ENCODE peak calls at places on chromosomes 16 and 17, in nine cellular contexts. One of them, this sample, is unnamed.

GRCh38 chr16:23064642-23065041 is 84.6 kb downstream of the USP31 start:
- DNase-seq in fibroblast of mammary gland: peak
- DNase-seq in AG10803: peak
- DNase-seq in stimulated activated CD8-positive, alpha-beta memory T cell treated with anti-CD3 and anti-CD28 coated beads, Interleukin-2, amount 100 ng/mL, for 1 hour: no peak
- DNase-seq in chondrocyte: no peak
- DNase-seq in HuH-7: no peak
- DNase-seq in astrocyte of the spinal cord: no peak
- DNase-seq in EH: peak
- DNase-seq in Daoy: peak
- DNase-seq in this sample: no peak

GRCh38 chr17:66834919-66835454 is at the start of gene CACNG5:
- DNase-seq in fibroblast of mammary gland: no peak
- DNase-seq in AG10803: no peak
- DNase-seq in stimulated activated CD8-positive, alpha-beta memory T cell treated with anti-CD3 and anti-CD28 coated beads, Interleukin-2, amount 100 ng/mL, for 1 hour: no peak
- DNase-seq in chondrocyte: no peak
- DNase-seq in HuH-7: peak
- DNase-seq in astrocyte of the spinal cord: no peak
- DNase-seq in EH: no peak
- DNase-seq in Daoy: peak
- DNase-seq in this sample: no peak

GRCh38 chr17:81867123-81867951 is 3.8 kb downstream of the ARHGDIA start:
- DNase-seq in fibroblast of mammary gland: peak
- DNase-seq in AG10803: peak
- DNase-seq in stimulated activated CD8-positive, alpha-beta memory T cell treated with anti-CD3 and anti-CD28 coated beads, Interleukin-2, amount 100 ng/mL, for 1 hour: no peak
- DNase-seq in chondrocyte: no peak
- DNase-seq in HuH-7: no peak
- DNase-seq in astrocyte of the spinal cord: no peak
- DNase-seq in EH: peak
- DNase-seq in Daoy: peak
- DNase-seq in this sample: peak

GRCh38 chr17:65544658-65545057 is 16.8 kb downstream of the AXIN2 start:
- DNase-seq in fibroblast of mammary gland: no peak
- DNase-seq in AG10803: no peak
- DNase-seq in stimulated activated CD8-positive, alpha-beta memory T cell treated with anti-CD3 and anti-CD28 coated beads, Interleukin-2, amount 100 ng/mL, for 1 hour: no peak
- DNase-seq in chondrocyte: no peak
- DNase-seq in HuH-7: no peak
- DNase-seq in astrocyte of the spinal cord: no peak
- DNase-seq in EH: no peak
- DNase-seq in Daoy: no peak
- DNase-seq in this sample: no peak

GRCh38 chr16:81509404-81509803 is 64.8 kb downstream of the CMIP start:
- DNase-seq in fibroblast of mammary gland: no peak
- DNase-seq in AG10803: no peak
- DNase-seq in stimulated activated CD8-positive, alpha-beta memory T cell treated with anti-CD3 and anti-CD28 coated beads, Interleukin-2, amount 100 ng/mL, for 1 hour: no peak
- DNase-seq in chondrocyte: peak
- DNase-seq in HuH-7: no peak
- DNase-seq in astrocyte of the spinal cord: no peak
- DNase-seq in EH: no peak
- DNase-seq in Daoy: no peak
- DNase-seq in this sample: no peak

GRCh38 chr16:84520778-84521770 is 16.6 kb upstream of the MEAK7 start:
- DNase-seq in fibroblast of mammary gland: peak
- DNase-seq in AG10803: no peak
- DNase-seq in stimulated activated CD8-positive, alpha-beta memory T cell treated with anti-CD3 and anti-CD28 coated beads, Interleukin-2, amount 100 ng/mL, for 1 hour: no peak
- DNase-seq in chondrocyte: no peak
- DNase-seq in HuH-7: no peak
- DNase-seq in astrocyte of the spinal cord: no peak
- DNase-seq in EH: no peak
- DNase-seq in Daoy: no peak
- DNase-seq in this sample: peak

GRCh38 chr17:14859521-14859920 is 405.6 kb downstream of the PMP22 start:
- DNase-seq in fibroblast of mammary gland: peak
- DNase-seq in AG10803: peak
- DNase-seq in stimulated activated CD8-positive, alpha-beta memory T cell treated with anti-CD3 and anti-CD28 coated beads, Interleukin-2, amount 100 ng/mL, for 1 hour: no peak
- DNase-seq in chondrocyte: no peak
- DNase-seq in HuH-7: no peak
- DNase-seq in astrocyte of the spinal cord: no peak
- DNase-seq in EH: peak
- DNase-seq in Daoy: no peak
- DNase-seq in this sample: no peak

GRCh38 chr17:48541574-48542113 is 3.3 kb downstream of the HOXB2 start:
- DNase-seq in fibroblast of mammary gland: peak
- DNase-seq in AG10803: peak
- DNase-seq in stimulated activated CD8-positive, alpha-beta memory T cell treated with anti-CD3 and anti-CD28 coated beads, Interleukin-2, amount 100 ng/mL, for 1 hour: no peak
- DNase-seq in chondrocyte: no peak
- DNase-seq in HuH-7: no peak
- DNase-seq in astrocyte of the spinal cord: peak
- DNase-seq in EH: peak
- DNase-seq in Daoy: peak
- DNase-seq in this sample: peak

GRCh38 chr17:75750661-75751423 is 14.2 kb downstream of the GALK1 start:
- DNase-seq in fibroblast of mammary gland: no peak
- DNase-seq in AG10803: no peak
- DNase-seq in stimulated activated CD8-positive, alpha-beta memory T cell treated with anti-CD3 and anti-CD28 coated beads, Interleukin-2, amount 100 ng/mL, for 1 hour: no peak
- DNase-seq in chondrocyte: no peak
- DNase-seq in HuH-7: no peak
- DNase-seq in astrocyte of the spinal cord: no peak
- DNase-seq in EH: no peak
- DNase-seq in Daoy: no peak
- DNase-seq in this sample: no peak

GRCh38 chr16:56589141-56590039 is at the start of gene MT3:
- DNase-seq in fibroblast of mammary gland: no peak
- DNase-seq in AG10803: no peak
- DNase-seq in stimulated activated CD8-positive, alpha-beta memory T cell treated with anti-CD3 and anti-CD28 coated beads, Interleukin-2, amount 100 ng/mL, for 1 hour: no peak
- DNase-seq in chondrocyte: no peak
- DNase-seq in HuH-7: no peak
- DNase-seq in astrocyte of the spinal cord: no peak
- DNase-seq in EH: no peak
- DNase-seq in Daoy: peak
- DNase-seq in this sample: peak

GRCh38 chr17:48542114-48542955 is 2.6 kb downstream of the HOXB2 start:
- DNase-seq in fibroblast of mammary gland: peak
- DNase-seq in AG10803: no peak
- DNase-seq in stimulated activated CD8-positive, alpha-beta memory T cell treated with anti-CD3 and anti-CD28 coated beads, Interleukin-2, amount 100 ng/mL, for 1 hour: no peak
- DNase-seq in chondrocyte: no peak
- DNase-seq in HuH-7: no peak
- DNase-seq in astrocyte of the spinal cord: no peak
- DNase-seq in EH: peak
- DNase-seq in Daoy: peak
- DNase-seq in this sample: no peak

GRCh38 chr17:78132086-78132676 is 1.6 kb downstream of the TMC8 start:
- DNase-seq in fibroblast of mammary gland: no peak
- DNase-seq in AG10803: no peak
- DNase-seq in stimulated activated CD8-positive, alpha-beta memory T cell treated with anti-CD3 and anti-CD28 coated beads, Interleukin-2, amount 100 ng/mL, for 1 hour: peak
- DNase-seq in chondrocyte: peak
- DNase-seq in HuH-7: no peak
- DNase-seq in astrocyte of the spinal cord: no peak
- DNase-seq in EH: no peak
- DNase-seq in Daoy: no peak
- DNase-seq in this sample: peak

GRCh38 chr16:74480150-74481029 is 59.1 kb upstream of the CLEC18B start:
- DNase-seq in fibroblast of mammary gland: peak
- DNase-seq in AG10803: peak
- DNase-seq in stimulated activated CD8-positive, alpha-beta memory T cell treated with anti-CD3 and anti-CD28 coated beads, Interleukin-2, amount 100 ng/mL, for 1 hour: no peak
- DNase-seq in chondrocyte: no peak
- DNase-seq in HuH-7: peak
- DNase-seq in astrocyte of the spinal cord: peak
- DNase-seq in EH: peak
- DNase-seq in Daoy: peak
- DNase-seq in this sample: no peak

GRCh38 chr17:82863646-82863940 is 23.8 kb upstream of the ZNF750 start:
- DNase-seq in fibroblast of mammary gland: no peak
- DNase-seq in AG10803: no peak
- DNase-seq in stimulated activated CD8-positive, alpha-beta memory T cell treated with anti-CD3 and anti-CD28 coated beads, Interleukin-2, amount 100 ng/mL, for 1 hour: no peak
- DNase-seq in chondrocyte: no peak
- DNase-seq in HuH-7: no peak
- DNase-seq in astrocyte of the spinal cord: no peak
- DNase-seq in EH: no peak
- DNase-seq in Daoy: no peak
- DNase-seq in this sample: no peak

GRCh38 chr17:50151041-50151936 is 812 bp upstream of the PPP1R9B start:
- DNase-seq in fibroblast of mammary gland: peak
- DNase-seq in AG10803: peak
- DNase-seq in stimulated activated CD8-positive, alpha-beta memory T cell treated with anti-CD3 and anti-CD28 coated beads, Interleukin-2, amount 100 ng/mL, for 1 hour: peak
- DNase-seq in chondrocyte: peak
- DNase-seq in HuH-7: peak
- DNase-seq in astrocyte of the spinal cord: peak
- DNase-seq in EH: peak
- DNase-seq in Daoy: peak
- DNase-seq in this sample: peak

GRCh38 chr17:32759476-32759875 is 117.4 kb downstream of the MYO1D start:
- DNase-seq in fibroblast of mammary gland: no peak
- DNase-seq in AG10803: no peak
- DNase-seq in stimulated activated CD8-positive, alpha-beta memory T cell treated with anti-CD3 and anti-CD28 coated beads, Interleukin-2, amount 100 ng/mL, for 1 hour: no peak
- DNase-seq in chondrocyte: no peak
- DNase-seq in HuH-7: no peak
- DNase-seq in astrocyte of the spinal cord: no peak
- DNase-seq in EH: no peak
- DNase-seq in Daoy: no peak
- DNase-seq in this sample: no peak

GRCh38 chr17:2222301-2222700 is 81.3 kb downstream of the SMG6 start:
- DNase-seq in fibroblast of mammary gland: no peak
- DNase-seq in AG10803: no peak
- DNase-seq in stimulated activated CD8-positive, alpha-beta memory T cell treated with anti-CD3 and anti-CD28 coated beads, Interleukin-2, amount 100 ng/mL, for 1 hour: no peak
- DNase-seq in chondrocyte: no peak
- DNase-seq in HuH-7: no peak
- DNase-seq in astrocyte of the spinal cord: no peak
- DNase-seq in EH: no peak
- DNase-seq in Daoy: no peak
- DNase-seq in this sample: no peak

GRCh38 chr17:9090641-9091096 is 69.4 kb downstream of the NTN1 start:
- DNase-seq in fibroblast of mammary gland: no peak
- DNase-seq in AG10803: no peak
- DNase-seq in stimulated activated CD8-positive, alpha-beta memory T cell treated with anti-CD3 and anti-CD28 coated beads, Interleukin-2, amount 100 ng/mL, for 1 hour: no peak
- DNase-seq in chondrocyte: no peak
- DNase-seq in HuH-7: no peak
- DNase-seq in astrocyte of the spinal cord: no peak
- DNase-seq in EH: no peak
- DNase-seq in Daoy: no peak
- DNase-seq in this sample: no peak

GRCh38 chr16:81237282-81237681 is 1.2 kb upstream of the BCO1 start:
- DNase-seq in fibroblast of mammary gland: peak
- DNase-seq in AG10803: peak
- DNase-seq in stimulated activated CD8-positive, alpha-beta memory T cell treated with anti-CD3 and anti-CD28 coated beads, Interleukin-2, amount 100 ng/mL, for 1 hour: no peak
- DNase-seq in chondrocyte: no peak
- DNase-seq in HuH-7: no peak
- DNase-seq in astrocyte of the spinal cord: peak
- DNase-seq in EH: peak
- DNase-seq in Daoy: peak
- DNase-seq in this sample: no peak

GRCh38 chr16:28110074-28110473 is 46.6 kb upstream of the GSG1L start:
- DNase-seq in fibroblast of mammary gland: no peak
- DNase-seq in AG10803: no peak
- DNase-seq in stimulated activated CD8-positive, alpha-beta memory T cell treated with anti-CD3 and anti-CD28 coated beads, Interleukin-2, amount 100 ng/mL, for 1 hour: no peak
- DNase-seq in chondrocyte: no peak
- DNase-seq in HuH-7: no peak
- DNase-seq in astrocyte of the spinal cord: no peak
- DNase-seq in EH: no peak
- DNase-seq in Daoy: no peak
- DNase-seq in this sample: no peak

GRCh38 chr16:73010150-73010676 is 37.7 kb downstream of the ZFHX3 start:
- DNase-seq in fibroblast of mammary gland: no peak
- DNase-seq in AG10803: no peak
- DNase-seq in stimulated activated CD8-positive, alpha-beta memory T cell treated with anti-CD3 and anti-CD28 coated beads, Interleukin-2, amount 100 ng/mL, for 1 hour: no peak
- DNase-seq in chondrocyte: peak
- DNase-seq in HuH-7: no peak
- DNase-seq in astrocyte of the spinal cord: no peak
- DNase-seq in EH: no peak
- DNase-seq in Daoy: no peak
- DNase-seq in this sample: peak

GRCh38 chr16:28607116-28607623 is 2.7 kb downstream of the SULT1A1 start:
- DNase-seq in fibroblast of mammary gland: no peak
- DNase-seq in AG10803: no peak
- DNase-seq in stimulated activated CD8-positive, alpha-beta memory T cell treated with anti-CD3 and anti-CD28 coated beads, Interleukin-2, amount 100 ng/mL, for 1 hour: no peak
- DNase-seq in chondrocyte: peak
- DNase-seq in HuH-7: no peak
- DNase-seq in astrocyte of the spinal cord: no peak
- DNase-seq in EH: no peak
- DNase-seq in Daoy: no peak
- DNase-seq in this sample: no peak

GRCh38 chr17:36877774-36878173 is 59.5 kb upstream of the LHX1 start:
- DNase-seq in fibroblast of mammary gland: peak
- DNase-seq in AG10803: no peak
- DNase-seq in stimulated activated CD8-positive, alpha-beta memory T cell treated with anti-CD3 and anti-CD28 coated beads, Interleukin-2, amount 100 ng/mL, for 1 hour: no peak
- DNase-seq in chondrocyte: no peak
- DNase-seq in HuH-7: no peak
- DNase-seq in astrocyte of the spinal cord: no peak
- DNase-seq in EH: no peak
- DNase-seq in Daoy: peak
- DNase-seq in this sample: no peak

GRCh38 chr16:24673155-24673554 is 56.3 kb upstream of the TNRC6A start:
- DNase-seq in fibroblast of mammary gland: no peak
- DNase-seq in AG10803: no peak
- DNase-seq in stimulated activated CD8-positive, alpha-beta memory T cell treated with anti-CD3 and anti-CD28 coated beads, Interleukin-2, amount 100 ng/mL, for 1 hour: no peak
- DNase-seq in chondrocyte: no peak
- DNase-seq in HuH-7: no peak
- DNase-seq in astrocyte of the spinal cord: no peak
- DNase-seq in EH: no peak
- DNase-seq in Daoy: no peak
- DNase-seq in this sample: no peak

GRCh38 chr17:17018612-17019429 is 23.4 kb upstream of the MPRIP start:
- DNase-seq in fibroblast of mammary gland: no peak
- DNase-seq in AG10803: no peak
- DNase-seq in stimulated activated CD8-positive, alpha-beta memory T cell treated with anti-CD3 and anti-CD28 coated beads, Interleukin-2, amount 100 ng/mL, for 1 hour: no peak
- DNase-seq in chondrocyte: no peak
- DNase-seq in HuH-7: no peak
- DNase-seq in astrocyte of the spinal cord: no peak
- DNase-seq in EH: no peak
- DNase-seq in Daoy: no peak
- DNase-seq in this sample: no peak

GRCh38 chr17:77237232-77238008 is 96.7 kb downstream of the SEC14L1 start:
- DNase-seq in fibroblast of mammary gland: no peak
- DNase-seq in AG10803: peak
- DNase-seq in stimulated activated CD8-positive, alpha-beta memory T cell treated with anti-CD3 and anti-CD28 coated beads, Interleukin-2, amount 100 ng/mL, for 1 hour: no peak
- DNase-seq in chondrocyte: no peak
- DNase-seq in HuH-7: no peak
- DNase-seq in astrocyte of the spinal cord: no peak
- DNase-seq in EH: no peak
- DNase-seq in Daoy: no peak
- DNase-seq in this sample: no peak

GRCh38 chr17:43734376-43734775 is 24.2 kb downstream of the SOST start:
- DNase-seq in fibroblast of mammary gland: peak
- DNase-seq in AG10803: peak
- DNase-seq in stimulated activated CD8-positive, alpha-beta memory T cell treated with anti-CD3 and anti-CD28 coated beads, Interleukin-2, amount 100 ng/mL, for 1 hour: no peak
- DNase-seq in chondrocyte: no peak
- DNase-seq in HuH-7: no peak
- DNase-seq in astrocyte of the spinal cord: peak
- DNase-seq in EH: peak
- DNase-seq in Daoy: peak
- DNase-seq in this sample: no peak

GRCh38 chr16:3363793-3364192 is 8.1 kb downstream of the OR2C1 start:
- DNase-seq in fibroblast of mammary gland: no peak
- DNase-seq in AG10803: no peak
- DNase-seq in stimulated activated CD8-positive, alpha-beta memory T cell treated with anti-CD3 and anti-CD28 coated beads, Interleukin-2, amount 100 ng/mL, for 1 hour: no peak
- DNase-seq in chondrocyte: no peak
- DNase-seq in HuH-7: no peak
- DNase-seq in astrocyte of the spinal cord: no peak
- DNase-seq in EH: no peak
- DNase-seq in Daoy: peak
- DNase-seq in this sample: no peak

GRCh38 chr17:74008196-74008595 is 195.3 kb upstream of the RPL38 start:
- DNase-seq in fibroblast of mammary gland: peak
- DNase-seq in AG10803: no peak
- DNase-seq in stimulated activated CD8-positive, alpha-beta memory T cell treated with anti-CD3 and anti-CD28 coated beads, Interleukin-2, amount 100 ng/mL, for 1 hour: no peak
- DNase-seq in chondrocyte: peak
- DNase-seq in HuH-7: peak
- DNase-seq in astrocyte of the spinal cord: no peak
- DNase-seq in EH: no peak
- DNase-seq in Daoy: peak
- DNase-seq in this sample: peak

GRCh38 chr16:54505479-54506247 is 219.1 kb upstream of the IRX3 start:
- DNase-seq in fibroblast of mammary gland: no peak
- DNase-seq in AG10803: no peak
- DNase-seq in stimulated activated CD8-positive, alpha-beta memory T cell treated with anti-CD3 and anti-CD28 coated beads, Interleukin-2, amount 100 ng/mL, for 1 hour: no peak
- DNase-seq in chondrocyte: no peak
- DNase-seq in HuH-7: no peak
- DNase-seq in astrocyte of the spinal cord: no peak
- DNase-seq in EH: no peak
- DNase-seq in Daoy: no peak
- DNase-seq in this sample: no peak

GRCh38 chr17:70535986-70536385 is 366.7 kb downstream of the KCNJ2 start:
- DNase-seq in fibroblast of mammary gland: peak
- DNase-seq in AG10803: peak
- DNase-seq in stimulated activated CD8-positive, alpha-beta memory T cell treated with anti-CD3 and anti-CD28 coated beads, Interleukin-2, amount 100 ng/mL, for 1 hour: no peak
- DNase-seq in chondrocyte: no peak
- DNase-seq in HuH-7: no peak
- DNase-seq in astrocyte of the spinal cord: peak
- DNase-seq in EH: no peak
- DNase-seq in Daoy: peak
- DNase-seq in this sample: no peak

This sample was measured in NCI-H345.